ENCODE peak calls at places on chromosome 2, in ten cellular contexts. H is adrenal gland; J is cardiac muscle cell; Z is ascending aorta; X is left ventricle myocardium inferior; G is CD4-positive, alpha-beta T cell; V is HCT116; P is psoas muscle; S is endodermal cell; I is PC-9. L is an unnamed sample.

GRCh38 chr2:203799905-203800304 is 67.7 kb upstream of the CTLA4 start:
- DNase-seq in I (no peak), V (no peak), Z (no peak), G (no peak), X (no peak), J (no peak), H (no peak), S (no peak), P (no peak), L (no peak)

GRCh38 chr2:70767094-70767698 is 804 bp downstream of the ADD2 start:
- DNase-seq in S (peak), V (no peak), G (no peak), X (no peak), H (no peak), P (no peak), I (no peak), J (peak), Z (no peak), L (no peak)

GRCh38 chr2:208311954-208312353 is 45.9 kb downstream of the PIKFYVE start:
- DNase-seq in X (no peak), V (no peak), Z (no peak), H (no peak), I (no peak), S (no peak), J (no peak), G (no peak), P (no peak), L (no peak)

GRCh38 chr2:160377204-160377995 is 116.2 kb downstream of the RBMS1 start:
- DNase-seq in J (no peak), I (no peak), V (no peak), X (no peak), Z (no peak), G (no peak), P (no peak), S (peak), H (no peak), L (no peak)

GRCh38 chr2:105584437-105585010 is 160.2 kb upstream of the NCK2 start:
- DNase-seq in G (no peak), Z (no peak), X (no peak), H (no peak), S (no peak), J (no peak), P (no peak), V (no peak), I (no peak), L (no peak)

GRCh38 chr2:180728928-180729559 is 251.4 kb upstream of the UBE2E3 start:
- DNase-seq in H (no peak), G (no peak), P (no peak), X (no peak), J (no peak), I (peak), V (no peak), S (no peak), Z (no peak), L (no peak)

GRCh38 chr2:129721841-129722240 is 257.6 kb upstream of the RAB6C start:
- DNase-seq in G (no peak), S (no peak), X (no peak), H (no peak), V (no peak), J (no peak), Z (no peak), P (no peak), I (no peak), L (no peak)

GRCh38 chr2:156320491-156320896 is 12.0 kb downstream of the NR4A2 start:
- DNase-seq in S (peak), J (peak), H (peak), V (no peak), P (peak), Z (no peak), X (peak), G (no peak), I (no peak), L (peak)

GRCh38 chr2:143840601-143841000 is 679.3 kb downstream of the ZEB2 start:
- DNase-seq in P (no peak), Z (no peak), G (no peak), S (no peak), I (no peak), H (no peak), V (no peak), X (no peak), J (no peak), L (no peak)

GRCh38 chr2:64846175-64846574 is 143.0 kb upstream of the SLC1A4 start:
- DNase-seq in H (no peak), P (no peak), I (no peak), X (no peak), J (no peak), V (no peak), G (no peak), S (no peak), Z (no peak), L (no peak)

GRCh38 chr2:218694405-218695145 is 16.1 kb upstream of the TTLL4 start:
- DNase-seq in H (no peak), Z (no peak), V (no peak), I (no peak), J (no peak), S (no peak), P (no peak), G (no peak), X (no peak), L (no peak)

GRCh38 chr2:26782876-26783704 is 2.8 kb upstream of the CENPA start:
- DNase-seq in G (no peak), I (no peak), J (no peak), S (no peak), Z (no peak), V (no peak), H (no peak), X (no peak), P (no peak), L (no peak)

GRCh38 chr2:190435031-190435677 is 27.0 kb downstream of the MFSD6 start:
- DNase-seq in J (no peak), Z (no peak), H (no peak), P (no peak), S (no peak), V (no peak), X (no peak), G (no peak), I (no peak), L (no peak)

GRCh38 chr2:176729706-176730569 is 460.7 kb downstream of the MTX2 start:
- DNase-seq in S (no peak), J (no peak), X (peak), I (no peak), G (no peak), P (no peak), H (peak), V (no peak), Z (no peak), L (peak)

GRCh38 chr2:221571391-221572179 is 519 bp downstream of the EPHA4 start:
- DNase-seq in X (peak), V (no peak), S (peak), Z (no peak), I (peak), H (peak), G (no peak), J (peak), P (peak), L (peak)

GRCh38 chr2:108579631-108580030 is 45.4 kb downstream of the LIMS1 start:
- DNase-seq in P (peak), I (no peak), H (peak), V (no peak), G (no peak), S (no peak), Z (no peak), J (no peak), X (peak), L (no peak)

GRCh38 chr2:106261871-106262321 is 67.8 kb upstream of the UXS1 start:
- DNase-seq in X (no peak), G (no peak), V (no peak), S (no peak), I (no peak), P (no peak), H (no peak), J (no peak), Z (no peak), L (no peak)

GRCh38 chr2:98175811-98176210 is 88.8 kb downstream of the VWA3B start:
- DNase-seq in S (peak), G (no peak), Z (no peak), P (no peak), X (no peak), V (peak), J (peak), H (no peak), I (no peak), L (no peak)

GRCh38 chr2:239954166-239955085 is 70.7 kb downstream of the NDUFA10 start:
- DNase-seq in V (no peak), X (peak), J (no peak), G (no peak), P (peak), S (no peak), I (no peak), H (peak), Z (no peak), L (no peak)

GRCh38 chr2:73112026-73112912 is 479 bp downstream of the RAB11FIP5 start:
- DNase-seq in X (peak), V (peak), G (no peak), S (peak), J (peak), H (peak), Z (no peak), P (peak), I (no peak), L (no peak)

GRCh38 chr2:73112913-73113633 is at the start of gene RAB11FIP5:
- DNase-seq in H (peak), S (peak), I (peak), G (peak), P (peak), J (peak), V (peak), Z (no peak), X (peak), L (peak)

GRCh38 chr2:73111300-73112025 is 1.3 kb downstream of the RAB11FIP5 start:
- DNase-seq in I (peak), S (peak), H (peak), Z (no peak), P (no peak), J (peak), X (no peak), V (peak), G (no peak), L (peak)

GRCh38 chr2:73114273-73114867 is 1.6 kb upstream of the RAB11FIP5 start:
- DNase-seq in H (no peak), I (no peak), X (no peak), V (no peak), J (no peak), G (no peak), S (peak), P (no peak), Z (no peak), L (no peak)

DNA sequence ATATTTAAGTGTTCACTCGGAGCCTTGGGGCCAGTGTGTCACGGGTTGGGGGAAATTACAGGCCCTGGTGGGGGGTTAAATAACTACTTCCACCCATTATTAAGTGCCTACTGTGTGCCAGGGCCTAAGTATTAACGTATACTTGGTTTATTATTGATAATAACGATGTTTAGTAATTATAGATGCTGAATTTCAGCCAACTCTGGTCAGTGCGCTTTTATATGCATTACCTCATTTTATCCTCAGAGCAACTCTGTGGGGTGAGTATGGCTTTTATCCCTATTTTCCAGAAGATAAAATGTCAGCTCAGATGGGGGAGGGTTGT is 848 bp upstream of the RAB11FIP5 start:
- DNase-seq in X (no peak), I (no peak), H (no peak), G (no peak), P (no peak), V (no peak), S (no peak), J (no peak), Z (peak), L (no peak)
- H3K27ac ChIP-seq in X (peak), I (peak), H (peak), G (no peak), P (peak), V (peak), S (no peak), J (no peak), Z (peak), L (peak)

GRCh38 chr2:120871881-120872620 is 136.4 kb downstream of the GLI2 start:
- DNase-seq in S (no peak), P (peak), J (no peak), X (no peak), G (no peak), I (no peak), Z (no peak), V (no peak), H (no peak), L (no peak)
- TF ChIP-seq CTCF in S (no peak), P (no peak), J (no peak), X (no peak), G (no peak), I (no peak), Z (no peak), V (no peak), H (no peak), L (no peak)

GRCh38 chr2:240998706-240999000 is 235 bp downstream of the SNED1 start:
- DNase-seq in H (no peak), I (no peak), V (no peak), S (no peak), J (no peak), G (no peak), P (no peak), X (no peak), Z (no peak), L (no peak)
- H3K27ac ChIP-seq in H (peak), I (no peak), V (peak), S (no peak), J (no peak), G (no peak), P (peak), X (peak), Z (no peak), L (peak)

GRCh38 chr2:128474962-128475361 is 156.3 kb upstream of the HS6ST1 start:
- DNase-seq in H (no peak), J (no peak), Z (no peak), V (no peak), G (no peak), X (no peak), S (peak), P (no peak), I (no peak), L (no peak)

GRCh38 chr2:128473175-128474013 is 154.7 kb upstream of the HS6ST1 start:
- DNase-seq in P (no peak), I (no peak), S (peak), Z (no peak), V (no peak), G (no peak), H (no peak), J (no peak), X (no peak), L (no peak)

GRCh38 chr2:128475427-128476211 is 157.0 kb upstream of the HS6ST1 start:
- DNase-seq in J (no peak), Z (no peak), X (no peak), H (no peak), S (peak), P (no peak), I (no peak), V (no peak), G (no peak), L (no peak)

GRCh38 chr2:128474014-128474961 is 155.6 kb upstream of the HS6ST1 start:
- DNase-seq in I (no peak), P (no peak), Z (no peak), S (peak), H (no peak), V (no peak), J (no peak), G (no peak), X (no peak), L (no peak)

GRCh38 chr2:128472789-128473174 is 154.1 kb upstream of the HS6ST1 start:
- DNase-seq in P (no peak), X (no peak), J (no peak), V (no peak), I (no peak), G (no peak), S (peak), H (no peak), Z (no peak), L (no peak)
- TF ChIP-seq CTCF in P (no peak), X (peak), J (peak), V (no peak), I (no peak), G (no peak), S (no peak), H (no peak), Z (no peak), L (no peak)

GRCh38 chr2:29157131-29157530 is 41.9 kb downstream of the CLIP4 start:
- DNase-seq in H (no peak), X (no peak), V (no peak), P (no peak), Z (no peak), J (peak), S (no peak), G (no peak), I (no peak), L (no peak)
- H3K27ac ChIP-seq in H (no peak), X (no peak), V (no peak), P (no peak), Z (no peak), J (no peak), S (no peak), G (no peak), I (no peak), L (peak)

GRCh38 chr2:232295971-232296370 is 82.6 kb upstream of the ALPP start:
- DNase-seq in Z (no peak), G (no peak), H (no peak), J (no peak), V (no peak), I (peak), S (no peak), P (no peak), X (no peak), L (no peak)
- TF ChIP-seq CTCF in Z (no peak), G (no peak), H (no peak), J (no peak), V (no peak), I (no peak), S (no peak), P (no peak), X (no peak), L (no peak)

DNA sequence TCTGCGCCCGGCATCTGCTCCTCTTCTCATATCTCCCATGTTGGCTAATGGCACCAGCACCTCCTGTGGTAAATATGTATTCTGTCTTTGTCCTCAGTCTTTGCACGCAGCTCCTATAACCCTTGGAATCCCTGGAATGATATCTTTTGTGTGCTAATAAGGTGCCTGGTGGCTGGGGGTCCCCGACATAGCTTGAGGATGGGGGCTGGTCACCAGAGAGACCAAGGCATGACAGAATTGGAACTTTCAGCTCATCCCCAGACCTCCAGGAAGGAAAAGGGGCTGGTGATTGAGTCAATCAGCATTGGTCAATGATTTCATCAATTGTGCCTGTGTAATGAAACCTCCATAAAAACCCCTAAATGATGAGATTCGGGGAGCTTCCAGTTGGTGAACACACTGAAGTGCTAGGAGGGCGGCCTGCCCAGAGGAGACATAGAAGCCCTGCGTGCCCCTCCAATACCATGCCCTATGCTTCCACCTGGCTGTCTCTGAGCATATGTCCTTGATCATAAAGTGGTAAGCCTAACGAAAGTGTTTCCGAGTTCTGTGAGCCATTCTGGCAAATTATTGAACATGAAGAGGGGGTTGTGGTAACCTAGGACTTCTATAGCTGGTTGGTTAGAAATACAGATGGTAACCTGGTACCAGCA is 26.6 kb upstream of the KCMF1 start:
- DNase-seq in Z (no peak), J (no peak), I (no peak), V (no peak), H (no peak), G (no peak), X (no peak), S (no peak), P (no peak), L (no peak)
- H3K27ac ChIP-seq in Z (no peak), J (no peak), I (peak), V (peak), H (no peak), G (no peak), X (no peak), S (no peak), P (no peak), L (no peak)

DNA sequence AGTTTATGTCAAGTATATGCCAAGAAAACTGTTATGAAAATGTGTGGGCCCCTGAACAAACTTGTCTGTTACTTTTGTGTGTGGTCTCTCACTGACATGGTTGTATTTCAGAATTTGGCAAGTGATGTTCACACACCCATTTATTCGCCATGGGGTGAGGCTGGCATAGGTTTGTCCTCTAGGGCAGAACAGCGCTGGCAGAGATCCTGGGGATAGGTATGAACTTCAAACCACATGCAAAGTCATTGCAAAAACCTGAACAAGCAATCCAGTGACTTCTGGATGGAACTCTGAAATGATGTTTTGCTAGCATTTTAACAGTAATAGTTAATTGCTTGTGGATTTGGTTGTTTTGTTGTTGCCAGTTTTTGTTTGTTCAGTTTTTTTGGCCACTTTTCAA is 78.4 kb downstream of the MDH1 start:
- DNase-seq in G (no peak), J (no peak), I (no peak), V (no peak), P (no peak), Z (no peak), S (no peak), X (no peak), H (no peak), L (no peak)
- TF ChIP-seq CTCF in G (no peak), J (no peak), I (no peak), V (no peak), P (no peak), Z (no peak), S (no peak), X (no peak), H (no peak), L (no peak)

L was measured in tibial artery.